ENCODE peak calls at places on chromosomes 6 and 20, in six cellular contexts. One of them, this sample, is unnamed.

GRCh38 chr6:144285798-144286502 is 815 bp downstream of the UTRN start:
- DNase-seq in cortex of kidney: no peak
- DNase-seq in A172: peak
- DNase-seq in GM03348: peak
- DNase-seq in NB4: peak
- DNase-seq in effector CD4-positive, alpha-beta T cell: peak
- DNase-seq in this sample: peak

GRCh38 chr20:50284811-50285375 is 94.3 kb downstream of the CEBPB start:
- DNase-seq in cortex of kidney: no peak
- DNase-seq in A172: no peak
- DNase-seq in GM03348: no peak
- DNase-seq in NB4: no peak
- DNase-seq in effector CD4-positive, alpha-beta T cell: no peak
- DNase-seq in this sample: no peak

GRCh38 chr6:135640449-135641111 is 143.0 kb upstream of the AHI1 start:
- DNase-seq in cortex of kidney: no peak
- DNase-seq in A172: no peak
- DNase-seq in GM03348: no peak
- DNase-seq in NB4: no peak
- DNase-seq in effector CD4-positive, alpha-beta T cell: no peak
- DNase-seq in this sample: no peak

GRCh38 chr6:139777202-139777970 is 402.9 kb upstream of the CITED2 start:
- DNase-seq in cortex of kidney: no peak
- DNase-seq in A172: no peak
- DNase-seq in GM03348: no peak
- DNase-seq in NB4: no peak
- DNase-seq in effector CD4-positive, alpha-beta T cell: no peak
- DNase-seq in this sample: no peak

GRCh38 chr6:141700836-141701235 is 431.9 kb upstream of the GJE1 start:
- DNase-seq in cortex of kidney: no peak
- DNase-seq in A172: peak
- DNase-seq in GM03348: no peak
- DNase-seq in NB4: no peak
- DNase-seq in effector CD4-positive, alpha-beta T cell: no peak
- DNase-seq in this sample: no peak

GRCh38 chr6:142138876-142139275 is 6.2 kb downstream of the GJE1 start:
- DNase-seq in cortex of kidney: no peak
- DNase-seq in A172: no peak
- DNase-seq in GM03348: no peak
- DNase-seq in NB4: no peak
- DNase-seq in effector CD4-positive, alpha-beta T cell: no peak
- DNase-seq in this sample: no peak

GRCh38 chr20:6122873-6123649 is at the start of gene FERMT1:
- DNase-seq in cortex of kidney: no peak
- DNase-seq in A172: peak
- DNase-seq in GM03348: peak
- DNase-seq in NB4: peak
- DNase-seq in effector CD4-positive, alpha-beta T cell: no peak
- DNase-seq in this sample: peak

GRCh38 chr6:168355716-168356522 is 36.3 kb upstream of the DACT2 start:
- DNase-seq in cortex of kidney: no peak
- DNase-seq in A172: no peak
- DNase-seq in GM03348: peak
- DNase-seq in NB4: peak
- DNase-seq in effector CD4-positive, alpha-beta T cell: no peak
- DNase-seq in this sample: peak

GRCh38 chr6:45965007-45965406 is 50.7 kb downstream of the CLIC5 start:
- DNase-seq in cortex of kidney: no peak
- DNase-seq in A172: no peak
- DNase-seq in GM03348: peak
- DNase-seq in NB4: no peak
- DNase-seq in effector CD4-positive, alpha-beta T cell: no peak
- DNase-seq in this sample: no peak

GRCh38 chr6:21808045-21808470 is 214.5 kb downstream of the SOX4 start:
- DNase-seq in cortex of kidney: no peak
- DNase-seq in A172: peak
- DNase-seq in GM03348: peak
- DNase-seq in NB4: no peak
- DNase-seq in effector CD4-positive, alpha-beta T cell: no peak
- DNase-seq in this sample: no peak

GRCh38 chr6:166318227-166318626 is 10.0 kb upstream of the PRR18 start:
- DNase-seq in cortex of kidney: no peak
- DNase-seq in A172: no peak
- DNase-seq in GM03348: no peak
- DNase-seq in NB4: no peak
- DNase-seq in effector CD4-positive, alpha-beta T cell: no peak
- DNase-seq in this sample: peak

GRCh38 chr6:28807682-28808280 is 116.0 kb downstream of the TRIM27 start:
- DNase-seq in cortex of kidney: no peak
- DNase-seq in A172: peak
- DNase-seq in GM03348: peak
- DNase-seq in NB4: peak
- DNase-seq in effector CD4-positive, alpha-beta T cell: no peak
- DNase-seq in this sample: peak

GRCh38 chr6:16700202-16700997 is 60.9 kb downstream of the ATXN1 start:
- DNase-seq in cortex of kidney: no peak
- DNase-seq in A172: no peak
- DNase-seq in GM03348: peak
- DNase-seq in NB4: no peak
- DNase-seq in effector CD4-positive, alpha-beta T cell: no peak
- DNase-seq in this sample: no peak

GRCh38 chr6:117200067-117200466 is 65.3 kb upstream of the VGLL2 start:
- DNase-seq in cortex of kidney: no peak
- DNase-seq in A172: no peak
- DNase-seq in GM03348: no peak
- DNase-seq in NB4: no peak
- DNase-seq in effector CD4-positive, alpha-beta T cell: no peak
- DNase-seq in this sample: no peak

GRCh38 chr6:156963712-156964700 is 186.8 kb downstream of the ARID1B start:
- DNase-seq in cortex of kidney: no peak
- DNase-seq in A172: no peak
- DNase-seq in GM03348: peak
- DNase-seq in NB4: peak
- DNase-seq in effector CD4-positive, alpha-beta T cell: no peak
- DNase-seq in this sample: no peak

GRCh38 chr6:53302678-53303360 is 45.9 kb downstream of the ELOVL5 start:
- DNase-seq in cortex of kidney: no peak
- DNase-seq in A172: peak
- DNase-seq in GM03348: peak
- DNase-seq in NB4: no peak
- DNase-seq in effector CD4-positive, alpha-beta T cell: peak
- DNase-seq in this sample: peak

GRCh38 chr20:38692436-38693411 is 31.6 kb upstream of the SLC32A1 start:
- DNase-seq in cortex of kidney: no peak
- DNase-seq in A172: peak
- DNase-seq in GM03348: peak
- DNase-seq in NB4: peak
- DNase-seq in effector CD4-positive, alpha-beta T cell: peak
- DNase-seq in this sample: peak

GRCh38 chr6:28530777-28531176 is 5.1 kb downstream of the GPX5 start:
- DNase-seq in cortex of kidney: no peak
- DNase-seq in A172: no peak
- DNase-seq in GM03348: no peak
- DNase-seq in NB4: no peak
- DNase-seq in effector CD4-positive, alpha-beta T cell: no peak
- DNase-seq in this sample: no peak

GRCh38 chr6:153016846-153017245 is 14.3 kb upstream of the MTRF1L start:
- DNase-seq in cortex of kidney: no peak
- DNase-seq in A172: no peak
- DNase-seq in GM03348: no peak
- DNase-seq in NB4: no peak
- DNase-seq in effector CD4-positive, alpha-beta T cell: no peak
- DNase-seq in this sample: no peak

GRCh38 chr6:169236988-169237387 is 16.7 kb downstream of the THBS2 start:
- DNase-seq in cortex of kidney: no peak
- DNase-seq in A172: no peak
- DNase-seq in GM03348: no peak
- DNase-seq in NB4: no peak
- DNase-seq in effector CD4-positive, alpha-beta T cell: no peak
- DNase-seq in this sample: no peak

GRCh38 chr6:136288566-136289326 is 900 bp downstream of the BCLAF1 start:
- DNase-seq in cortex of kidney: peak
- DNase-seq in A172: peak
- DNase-seq in GM03348: peak
- DNase-seq in NB4: peak
- DNase-seq in effector CD4-positive, alpha-beta T cell: peak
- DNase-seq in this sample: peak

GRCh38 chr6:16238057-16238657 is at the start of gene GMPR:
- DNase-seq in cortex of kidney: peak
- DNase-seq in A172: peak
- DNase-seq in GM03348: peak
- DNase-seq in NB4: peak
- DNase-seq in effector CD4-positive, alpha-beta T cell: peak
- DNase-seq in this sample: peak

GRCh38 chr6:170553686-170554085 is 483 bp upstream of the TBP start:
- DNase-seq in cortex of kidney: no peak
- DNase-seq in A172: peak
- DNase-seq in GM03348: no peak
- DNase-seq in NB4: no peak
- DNase-seq in effector CD4-positive, alpha-beta T cell: peak
- DNase-seq in this sample: peak

GRCh38 chr20:62142252-62143117 is 709 bp downstream of the PSMA7 start:
- DNase-seq in cortex of kidney: no peak
- DNase-seq in A172: no peak
- DNase-seq in GM03348: peak
- DNase-seq in NB4: peak
- DNase-seq in effector CD4-positive, alpha-beta T cell: no peak
- DNase-seq in this sample: no peak

GRCh38 chr20:49888341-49889244 is 26.7 kb downstream of the SPATA2 start:
- DNase-seq in cortex of kidney: no peak
- DNase-seq in A172: peak
- DNase-seq in GM03348: peak
- DNase-seq in NB4: peak
- DNase-seq in effector CD4-positive, alpha-beta T cell: peak
- DNase-seq in this sample: peak

GRCh38 chr6:170179925-170180324 is 111.0 kb downstream of the DLL1 start:
- DNase-seq in cortex of kidney: no peak
- DNase-seq in A172: no peak
- DNase-seq in GM03348: no peak
- DNase-seq in NB4: no peak
- DNase-seq in effector CD4-positive, alpha-beta T cell: no peak
- DNase-seq in this sample: no peak

GRCh38 chr20:51077601-51078000 is 54.7 kb upstream of the KCNG1 start:
- DNase-seq in cortex of kidney: no peak
- DNase-seq in A172: no peak
- DNase-seq in GM03348: no peak
- DNase-seq in NB4: peak
- DNase-seq in effector CD4-positive, alpha-beta T cell: no peak
- DNase-seq in this sample: no peak

GRCh38 chr6:31272856-31273626 is 1.1 kb upstream of the HLA-C start:
- DNase-seq in cortex of kidney: no peak
- DNase-seq in A172: no peak
- DNase-seq in GM03348: no peak
- DNase-seq in NB4: no peak
- DNase-seq in effector CD4-positive, alpha-beta T cell: no peak
- DNase-seq in this sample: no peak

GRCh38 chr6:2971420-2972218 is at the start of gene SERPINB6:
- DNase-seq in cortex of kidney: no peak
- DNase-seq in A172: peak
- DNase-seq in GM03348: peak
- DNase-seq in NB4: no peak
- DNase-seq in effector CD4-positive, alpha-beta T cell: peak
- DNase-seq in this sample: peak

GRCh38 chr20:1867495-1868260 is 27.5 kb upstream of the SIRPA start:
- DNase-seq in cortex of kidney: no peak
- DNase-seq in A172: no peak
- DNase-seq in GM03348: no peak
- DNase-seq in NB4: peak
- DNase-seq in effector CD4-positive, alpha-beta T cell: no peak
- DNase-seq in this sample: no peak

GRCh38 chr6:19180348-19181073 is 656.7 kb upstream of the ID4 start:
- DNase-seq in cortex of kidney: no peak
- DNase-seq in A172: no peak
- DNase-seq in GM03348: peak
- DNase-seq in NB4: no peak
- DNase-seq in effector CD4-positive, alpha-beta T cell: no peak
- DNase-seq in this sample: no peak

GRCh38 chr6:73062837-73063236 is 162.5 kb downstream of the KHDC1L start:
- DNase-seq in cortex of kidney: no peak
- DNase-seq in A172: peak
- DNase-seq in GM03348: no peak
- DNase-seq in NB4: no peak
- DNase-seq in effector CD4-positive, alpha-beta T cell: no peak
- DNase-seq in this sample: no peak

GRCh38 chr6:89034586-89035251 is 45.8 kb upstream of the PNRC1 start:
- DNase-seq in cortex of kidney: no peak
- DNase-seq in A172: peak
- DNase-seq in GM03348: peak
- DNase-seq in NB4: peak
- DNase-seq in effector CD4-positive, alpha-beta T cell: no peak
- DNase-seq in this sample: no peak

GRCh38 chr6:28988536-28989415 is 16.3 kb downstream of the ZNF311 start:
- DNase-seq in cortex of kidney: no peak
- DNase-seq in A172: no peak
- DNase-seq in GM03348: peak
- DNase-seq in NB4: peak
- DNase-seq in effector CD4-positive, alpha-beta T cell: peak
- DNase-seq in this sample: peak

GRCh38 chr20:11582073-11582472 is 335.6 kb upstream of the BTBD3 start:
- DNase-seq in cortex of kidney: no peak
- DNase-seq in A172: no peak
- DNase-seq in GM03348: no peak
- DNase-seq in NB4: no peak
- DNase-seq in effector CD4-positive, alpha-beta T cell: no peak
- DNase-seq in this sample: no peak

GRCh38 chr20:41408986-41409385 is 42.4 kb upstream of the EMILIN3 start:
- DNase-seq in cortex of kidney: no peak
- DNase-seq in A172: peak
- DNase-seq in GM03348: no peak
- DNase-seq in NB4: peak
- DNase-seq in effector CD4-positive, alpha-beta T cell: no peak
- DNase-seq in this sample: no peak

GRCh38 chr6:56668158-56668557 is 25.5 kb upstream of the DST start:
- DNase-seq in cortex of kidney: no peak
- DNase-seq in A172: no peak
- DNase-seq in GM03348: no peak
- DNase-seq in NB4: no peak
- DNase-seq in effector CD4-positive, alpha-beta T cell: no peak
- DNase-seq in this sample: no peak

GRCh38 chr6:33317418-33317667 is 201 bp downstream of the ZBTB22 start:
- DNase-seq in cortex of kidney: no peak
- DNase-seq in A172: no peak
- DNase-seq in GM03348: peak
- DNase-seq in NB4: no peak
- DNase-seq in effector CD4-positive, alpha-beta T cell: no peak
- DNase-seq in this sample: no peak

GRCh38 chr6:166341464-166341863 is 881 bp downstream of the SFT2D1 start:
- DNase-seq in cortex of kidney: no peak
- DNase-seq in A172: no peak
- DNase-seq in GM03348: no peak
- DNase-seq in NB4: peak
- DNase-seq in effector CD4-positive, alpha-beta T cell: no peak
- DNase-seq in this sample: no peak

GRCh38 chr6:147774856-147775255 is 266.4 kb downstream of the SAMD5 start:
- DNase-seq in cortex of kidney: no peak
- DNase-seq in A172: no peak
- DNase-seq in GM03348: no peak
- DNase-seq in NB4: peak
- DNase-seq in effector CD4-positive, alpha-beta T cell: no peak
- DNase-seq in this sample: no peak